ENCODE peak calls at places on chromosomes 5 and 9, in five cellular contexts. J, W, Y, U and V are unnamed samples.

GRCh38 chr5:151617841-151618710 is 26.9 kb upstream of the FAT2 start:
- DNase-seq in U (no peak), J (no peak), Y (no peak), W (no peak), V (no peak)

GRCh38 chr5:81021486-81021885 is 61.3 kb downstream of the RASGRF2 start:
- DNase-seq in J (peak; percentile 45), U (no peak), W (no peak), Y (peak; percentile 15), V (no peak)

GRCh38 chr5:153463806-153464205 is 26.7 kb upstream of the GRIA1 start:
- DNase-seq in J (peak; percentile 16), U (peak; percentile 37), W (no peak), Y (peak; percentile 95), V (peak; percentile 27)

GRCh38 chr9:34233691-34234090 is 54.8 kb downstream of the UBAP1 start:
- DNase-seq in U (no peak), W (no peak), J (no peak), Y (no peak), V (peak; percentile 47)

GRCh38 chr5:122195784-122196394 is 66.5 kb downstream of the ZNF474 start:
- DNase-seq in W (peak; percentile 25), J (peak; percentile 76), Y (peak; percentile 72), U (peak; percentile 39), V (peak; percentile 78)

GRCh38 chr9:13896922-13897835 is 416.8 kb downstream of the NFIB start:
- DNase-seq in J (no peak), Y (no peak), U (no peak), W (no peak), V (peak; percentile 19)

GRCh38 chr9:129143031-129143441 is 31.8 kb downstream of the PTPA start:
- DNase-seq in U (peak; percentile 85), J (peak; percentile 93), W (peak; percentile 94), Y (peak; percentile 94), V (peak; percentile 96)

GRCh38 chr9:77848897-77849296 is 182.7 kb downstream of the GNAQ start:
- DNase-seq in U (no peak), W (peak; percentile 74), Y (peak; percentile 92), J (peak; percentile 84), V (peak; percentile 89)

GRCh38 chr9:34994429-34995287 is 5.1 kb downstream of the DNAJB5 start:
- DNase-seq in Y (peak; percentile 39), U (peak; percentile 42), J (peak; percentile 55), W (peak; percentile 50), V (peak; percentile 62)

GRCh38 chr5:154521756-154522155 is 43.7 kb upstream of the HAND1 start:
- DNase-seq in W (no peak), U (no peak), Y (no peak), J (no peak), V (no peak)

GRCh38 chr9:121050128-121050988 is at the start of gene C5:
- DNase-seq in J (no peak), W (no peak), U (no peak), Y (no peak), V (no peak)
- H3K4me3 ChIP-seq in J (no peak within 1 kb of the TSS), W (no peak within 1 kb of the TSS), U (no peak within 1 kb of the TSS), Y (no peak within 1 kb of the TSS), V (no peak within 1 kb of the TSS)

DNA sequence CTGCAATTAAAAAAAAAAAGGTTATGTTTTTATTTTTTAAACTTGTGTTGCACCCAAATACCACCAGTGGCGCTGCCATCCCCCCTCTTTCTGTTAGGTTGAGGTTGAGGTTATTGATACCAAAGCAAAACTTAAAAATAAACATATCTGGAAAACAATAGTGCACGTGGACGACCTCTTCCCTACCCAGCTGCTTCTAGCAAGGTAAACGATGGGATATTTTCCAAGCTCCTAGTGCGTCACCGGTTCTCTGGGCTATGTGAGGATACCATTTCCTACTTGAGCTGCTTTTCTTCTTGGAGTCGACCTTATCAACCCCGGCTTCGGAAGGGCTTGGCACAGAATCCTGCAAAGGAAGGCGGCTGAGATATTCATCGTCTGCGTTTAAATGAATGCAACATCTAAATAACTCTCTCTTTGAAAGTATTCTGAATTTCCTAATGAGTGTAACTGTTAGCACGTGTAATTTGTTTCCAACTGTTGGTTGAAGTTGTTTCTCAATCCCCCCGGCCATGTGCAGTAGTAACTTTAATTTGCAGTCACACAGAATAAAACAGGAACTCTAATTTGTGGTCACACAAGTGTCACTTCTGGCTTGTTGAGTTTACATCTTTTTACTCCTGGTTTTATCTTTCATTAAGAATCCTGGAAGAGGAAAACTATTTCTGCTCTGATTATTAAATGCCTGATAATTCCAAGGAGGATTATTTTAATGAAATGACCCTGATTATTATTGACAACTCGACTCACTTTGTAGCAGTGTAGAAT is 993 bp downstream of the SCAMP1 start:
- DNase-seq in W (peak; percentile 26), J (peak; percentile 64), U (no peak), Y (peak; percentile 67), V (peak; percentile 64)
- TF ChIP-seq CTCF in W (peak; percentile 32), J (peak; percentile 31), U (no peak), Y (no peak), V (peak; percentile 17)

GRCh38 chr5:181058786-181059296 is 18.8 kb downstream of the BTNL9 start:
- DNase-seq in J (no peak), W (no peak), U (no peak), Y (no peak), V (no peak)
- H3K4me3 ChIP-seq in J (no peak overlapping the region), W (no peak overlapping the region), U (no peak overlapping the region), Y (no peak overlapping the region), V (no peak overlapping the region)

GRCh38 chr5:16550316-16550952 is 66.4 kb downstream of the RETREG1 start:
- DNase-seq in J (peak; percentile 40), U (no peak), W (no peak), Y (peak; percentile 57), V (peak; percentile 73)
- TF ChIP-seq CTCF in J (peak; percentile 77), U (peak; percentile 88), W (no peak), Y (peak; percentile 85), V (peak; percentile 86)

GRCh38 chr9:97441729-97442128 is 29.8 kb downstream of the TDRD7 start:
- DNase-seq in U (no peak), Y (no peak), J (no peak), W (no peak), V (peak; percentile 32)
- H3K4me3 ChIP-seq in U (no peak overlapping the region), Y (no peak overlapping the region), J (no peak overlapping the region), W (no peak overlapping the region), V (no peak overlapping the region)

GRCh38 chr5:141954193-141954592 is 3.8 kb downstream of the PCDH12 start:
- DNase-seq in J (no peak), U (no peak), W (no peak), Y (no peak), V (no peak)

GRCh38 chr5:141948812-141949211 is 9.2 kb downstream of the PCDH12 start:
- DNase-seq in U (no peak), J (no peak), Y (no peak), W (no peak), V (no peak)

GRCh38 chr5:141950207-141951005 is 7.6 kb downstream of the PCDH12 start:
- DNase-seq in W (no peak), U (no peak), J (no peak), Y (no peak), V (no peak)

GRCh38 chr5:141952030-141952429 is 6.0 kb downstream of the PCDH12 start:
- DNase-seq in Y (no peak), U (no peak), J (no peak), W (no peak), V (no peak)

DNA sequence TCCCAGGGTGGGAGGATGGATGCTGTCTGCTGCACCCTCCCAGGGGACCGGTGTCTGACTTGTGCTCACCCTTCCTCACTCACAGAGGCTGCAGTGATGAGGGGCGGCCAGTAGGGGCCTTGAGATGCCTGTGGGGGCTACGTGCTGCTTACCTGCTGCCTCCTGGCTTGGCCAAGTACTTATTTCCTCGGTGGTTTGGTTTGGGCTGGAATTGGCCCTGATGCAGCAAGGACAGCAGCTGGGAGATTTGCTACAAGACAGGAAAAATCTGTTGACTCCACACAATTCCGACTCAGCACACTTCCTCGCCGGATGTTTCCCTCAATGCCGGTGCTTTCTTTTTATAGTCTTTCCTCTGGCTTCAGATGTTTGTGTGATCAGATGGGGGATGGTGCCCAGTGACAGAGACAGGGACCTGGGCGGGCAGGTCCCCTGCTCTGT is 6.6 kb downstream of the PCDH12 start:
- DNase-seq in W (no peak), Y (no peak), U (no peak), J (no peak), V (peak; percentile 22)
- TF ChIP-seq CTCF in W (no peak), Y (peak; percentile 58), U (peak; percentile 55), J (peak; percentile 63), V (peak; percentile 65)